ENCODE peak calls at places on chromosomes 1 and 21, in ten cellular contexts. H, J, Z, Q, A, D, C, G, P and U are unnamed samples.

GRCh38 chr21:16908087-16908486 is 604.8 kb upstream of the CXADR start:
- DNase-seq in H (no peak), J (no peak), Z (peak; percentile 72), Q (no peak), A (no peak), D (no peak), C (no peak), G (peak; percentile 36), P (no peak), U (no peak)

GRCh38 chr21:35016517-35017188 is 32.4 kb downstream of the RUNX1 start:
- DNase-seq in H (no peak), J (no peak), Z (no peak), Q (no peak), A (no peak), D (no peak), C (no peak), G (no peak), P (no peak), U (no peak)

GRCh38 chr1:223189903-223190724 is 47.1 kb upstream of the TLR5 start:
- DNase-seq in H (no peak), J (no peak), Z (no peak), Q (no peak), A (no peak), D (no peak), C (peak; percentile 13), G (no peak), P (no peak), U (no peak)

GRCh38 chr1:12344611-12345299 is 114.9 kb downstream of the VPS13D start:
- DNase-seq in H (no peak), J (no peak), Z (peak; percentile 63), Q (peak; percentile 14), A (no peak), D (no peak), C (no peak), G (peak; percentile 44), P (no peak), U (no peak)

GRCh38 chr21:45954271-45954670 is 27.3 kb upstream of the COL6A1 start:
- DNase-seq in H (no peak), J (no peak), Z (peak; percentile 81), Q (no peak), A (no peak), D (peak; percentile 49), C (no peak), G (no peak), P (no peak), U (no peak)

GRCh38 chr1:9439074-9439761 is 100.0 kb upstream of the SLC25A33 start:
- DNase-seq in H (peak; percentile 80), J (no peak), Z (no peak), Q (peak; percentile 59), A (no peak), D (peak; percentile 75), C (no peak), G (peak; percentile 59), P (no peak), U (peak; percentile 60)

GRCh38 chr1:230427981-230428380 is 1.8 kb upstream of the PGBD5 start:
- DNase-seq in H (no peak), J (no peak), Z (no peak), Q (no peak), A (no peak), D (no peak), C (no peak), G (no peak), P (peak; percentile 36), U (no peak)

GRCh38 chr1:50417487-50417886 is 5.8 kb downstream of the DMRTA2 start:
- DNase-seq in H (no peak), J (no peak), Z (no peak), Q (no peak), A (peak; percentile 11), D (no peak), C (no peak), G (no peak), P (no peak), U (no peak)

GRCh38 chr1:221394011-221394544 is 347.8 kb downstream of the DUSP10 start:
- DNase-seq in H (no peak), J (no peak), Z (no peak), Q (no peak), A (no peak), D (no peak), C (no peak), G (no peak), P (no peak), U (no peak)

GRCh38 chr1:164518692-164519332 is 40.2 kb upstream of the PBX1 start:
- DNase-seq in H (no peak), J (no peak), Z (no peak), Q (no peak), A (no peak), D (no peak), C (no peak), G (no peak), P (no peak), U (no peak)

GRCh38 chr1:34470406-34470805 is 284.4 kb upstream of the GJB5 start:
- DNase-seq in H (no peak), J (no peak), Z (no peak), Q (no peak), A (no peak), D (no peak), C (no peak), G (no peak), P (no peak), U (no peak)

GRCh38 chr1:86965012-86965826 is 50.8 kb downstream of the HS2ST1 start:
- DNase-seq in H (peak; percentile 46), J (no peak), Z (no peak), Q (no peak), A (no peak), D (no peak), C (peak; percentile 5), G (peak; percentile 50), P (no peak), U (no peak)

GRCh38 chr21:45540601-45540970 is 1.7 kb downstream of the SLC19A1 start:
- DNase-seq in H (no peak), J (peak; percentile 23), Z (peak; percentile 58), Q (no peak), A (no peak), D (peak; percentile 62), C (no peak), G (no peak), P (no peak), U (peak; percentile 24)

GRCh38 chr1:234848972-234849641 is 239.1 kb upstream of the IRF2BP2 start:
- DNase-seq in H (no peak), J (no peak), Z (no peak), Q (no peak), A (no peak), D (no peak), C (no peak), G (no peak), P (no peak), U (no peak)

GRCh38 chr1:15788624-15789301 is 18.7 kb downstream of the UQCRHL start:
- DNase-seq in H (no peak), J (no peak), Z (no peak), Q (no peak), A (no peak), D (no peak), C (no peak), G (no peak), P (no peak), U (no peak)

GRCh38 chr1:31502926-31503511 is 73.3 kb upstream of the TINAGL1 start:
- DNase-seq in H (no peak), J (no peak), Z (no peak), Q (no peak), A (no peak), D (no peak), C (no peak), G (no peak), P (peak; percentile 27), U (no peak)

GRCh38 chr1:38613996-38614395 is 245.6 kb downstream of the RRAGC start:
- DNase-seq in H (no peak), J (no peak), Z (no peak), Q (no peak), A (no peak), D (no peak), C (no peak), G (no peak), P (no peak), U (no peak)

GRCh38 chr21:40242586-40242985 is 375.3 kb downstream of the PCP4 start:
- DNase-seq in H (no peak), J (no peak), Z (no peak), Q (no peak), A (no peak), D (no peak), C (no peak), G (no peak), P (no peak), U (no peak)

GRCh38 chr1:216499581-216500272 is 76.5 kb upstream of the USH2A start:
- DNase-seq in H (peak; percentile 64), J (no peak), Z (no peak), Q (peak; percentile 21), A (no peak), D (no peak), C (no peak), G (no peak), P (no peak), U (no peak)

GRCh38 chr1:235588916-235589515 is 60.6 kb downstream of the GNG4 start:
- DNase-seq in H (no peak), J (peak; percentile 60), Z (no peak), Q (no peak), A (no peak), D (no peak), C (no peak), G (no peak), P (no peak), U (no peak)

GRCh38 chr1:208154679-208155078 is 89.5 kb downstream of the PLXNA2 start:
- DNase-seq in H (no peak), J (no peak), Z (peak; percentile 30), Q (peak; percentile 72), A (no peak), D (no peak), C (no peak), G (no peak), P (no peak), U (peak; percentile 81)

GRCh38 chr1:211752951-211753486 is 77.5 kb downstream of the LPGAT1 start:
- DNase-seq in H (no peak), J (no peak), Z (no peak), Q (no peak), A (no peak), D (no peak), C (no peak), G (no peak), P (no peak), U (no peak)
- H3K27ac ChIP-seq in H (peak overlapping the region; percentile 18), J (no peak overlapping the region), Z (no peak overlapping the region), Q (no peak overlapping the region), A (no peak overlapping the region), D (no peak overlapping the region), C (no peak overlapping the region), G (no peak overlapping the region), P (no peak overlapping the region), U (no peak overlapping the region)

GRCh38 chr1:159056069-159056698 is 20.4 kb downstream of the AIM2 start:
- DNase-seq in H (no peak), J (no peak), Z (no peak), Q (no peak), A (no peak), D (no peak), C (no peak), G (no peak), P (peak; percentile 9), U (no peak)
- TF ChIP-seq POLR2A in H (no peak), J (no peak), Z (no peak), Q (no peak), A (no peak), D (no peak), C (no peak), G (no peak), P (no peak), U (no peak)

GRCh38 chr1:160096491-160097116 is 1.8 kb downstream of the IGSF8 start:
- DNase-seq in H (no peak), J (no peak), Z (peak; percentile 85), Q (no peak), A (no peak), D (peak; percentile 87), C (no peak), G (peak; percentile 48), P (no peak), U (no peak)
- TF ChIP-seq EP300 in H (no peak), J (no peak), Z (no peak), Q (no peak), A (no peak), D (no peak), C (no peak), G (no peak), P (no peak), U (no peak)

GRCh38 chr1:173445164-173445563 is 32.0 kb upstream of the PRDX6 start:
- DNase-seq in H (no peak), J (no peak), Z (no peak), Q (no peak), A (no peak), D (no peak), C (no peak), G (no peak), P (no peak), U (no peak)
- H3K27ac ChIP-seq in H (no peak overlapping the region), J (no peak overlapping the region), Z (no peak overlapping the region), Q (no peak overlapping the region), A (no peak overlapping the region), D (no peak overlapping the region), C (no peak overlapping the region), G (no peak overlapping the region), P (peak overlapping the region; percentile 40), U (no peak overlapping the region)